ENCODE peak calls at places on chromosomes 13 and 19, in four cellular contexts. W is A172, C is HEK293T, U is C1 segment of cervical spinal cord. N is an unnamed sample.

GRCh38 chr13:49733181-49733951 is 42.1 kb upstream of the EBPL start:
- DNase-seq in W (no peak), C (no peak), U (no peak), N (no peak)

GRCh38 chr13:30792257-30793000 is 57.1 kb downstream of the ALOX5AP start:
- DNase-seq in W (peak; percentile 81), C (peak; percentile 60), U (no peak), N (no peak)

GRCh38 chr19:49929611-49930482 is 543 bp upstream of the NUP62 start:
- DNase-seq in W (peak; percentile 96), C (peak; percentile 97), U (peak; percentile 85), N (peak; percentile 95)

GRCh38 chr19:18348171-18348570 is 7.8 kb downstream of the PGPEP1 start:
- DNase-seq in W (no peak), C (no peak), U (no peak), N (no peak)

GRCh38 chr19:53958168-53958571 is 4.6 kb upstream of the CACNG8 start:
- DNase-seq in W (no peak), C (no peak), U (no peak), N (peak; percentile 78)

GRCh38 chr13:95154441-95154886 is 146.8 kb downstream of the ABCC4 start:
- DNase-seq in W (no peak), C (no peak), U (no peak), N (peak; percentile 32)

GRCh38 chr13:23794267-23795161 is 94.7 kb downstream of the MIPEP start:
- DNase-seq in W (peak; percentile 30), C (no peak), U (no peak), N (no peak)

GRCh38 chr13:68697551-68697950 is 1410.1 kb upstream of the ATXN8OS start:
- DNase-seq in W (peak; percentile 75), C (no peak), U (no peak), N (peak; percentile 15)

GRCh38 chr19:44905437-44906160 is at the start of gene APOE:
- DNase-seq in W (no peak), C (no peak), U (peak; percentile 22), N (no peak)

GRCh38 chr13:26664942-26665341 is 95.6 kb downstream of the GPR12 start:
- DNase-seq in W (no peak), C (no peak), U (no peak), N (no peak)

GRCh38 chr13:75541287-75541686 is 3.6 kb upstream of the COMMD6 start:
- DNase-seq in W (no peak), C (no peak), U (no peak), N (no peak)

GRCh38 chr13:49651775-49652690 is 23.7 kb downstream of the ARL11 start:
- DNase-seq in W (no peak), C (no peak), U (no peak), N (no peak)

GRCh38 chr19:13995878-13996765 is 10.0 kb downstream of the RFX1 start:
- DNase-seq in W (no peak), C (no peak), U (no peak), N (no peak)

GRCh38 chr19:40610396-40611064 is 9.4 kb downstream of the LTBP4 start:
- DNase-seq in W (no peak), C (no peak), U (no peak), N (no peak)

GRCh38 chr13:20993661-20994440 is 67.5 kb downstream of the LATS2 start:
- DNase-seq in W (peak; percentile 87), C (no peak), U (no peak), N (no peak)

GRCh38 chr13:39875583-39875982 is 220.1 kb downstream of the COG6 start:
- DNase-seq in W (no peak), C (no peak), U (no peak), N (no peak)

GRCh38 chr13:77660841-77661250 is 36.6 kb upstream of the SLAIN1 start:
- DNase-seq in W (no peak), C (no peak), U (no peak), N (no peak)

GRCh38 chr13:110499621-110500281 is 61.8 kb downstream of the RAB20 start:
- DNase-seq in W (peak; percentile 96), C (no peak), U (no peak), N (no peak)

GRCh38 chr13:96172066-96172465 is 82.2 kb downstream of the HS6ST3 start:
- DNase-seq in W (no peak), C (no peak), U (no peak), N (no peak)

GRCh38 chr13:47959468-47960088 is 41.5 kb downstream of the SUCLA2 start:
- DNase-seq in W (no peak), C (no peak), U (no peak), N (no peak)

GRCh38 chr13:46516624-46517318 is 36.2 kb upstream of the LRCH1 start:
- DNase-seq in W (no peak), C (peak; percentile 12), U (no peak), N (no peak)

GRCh38 chr19:15294591-15294990 is 37.7 kb downstream of the BRD4 start:
- DNase-seq in W (no peak), C (no peak), U (no peak), N (no peak)

GRCh38 chr13:102870677-102871415 is 25.0 kb downstream of the ERCC5 start:
- DNase-seq in W (peak; percentile 40), C (peak; percentile 52), U (no peak), N (peak; percentile 63)

GRCh38 chr19:5281588-5281987 is 59.0 kb downstream of the PTPRS start:
- DNase-seq in W (no peak), C (no peak), U (no peak), N (no peak)

GRCh38 chr13:51520524-51520923 is 63.7 kb upstream of the WDFY2 start:
- DNase-seq in W (no peak), C (no peak), U (no peak), N (no peak)

GRCh38 chr13:50016421-50016820 is 1.2 kb downstream of the KCNRG start:
- DNase-seq in W (no peak), C (no peak), U (no peak), N (no peak)

GRCh38 chr13:76993021-76993420 is 1.1 kb downstream of the CLN5 start:
- DNase-seq in W (no peak), C (no peak), U (no peak), N (no peak)

GRCh38 chr19:50384685-50385535 is 763 bp downstream of the POLD1 start:
- DNase-seq in W (peak; percentile 35), C (no peak), U (no peak), N (peak; percentile 18)